ENCODE peak calls at places on chromosomes 2 and 18, in four cellular contexts. C is K562, B is HepG2, E is GM12878. H is an unnamed sample.

GRCh38 chr18:79965119-79965902 is 868 bp downstream of the HSBP1L1 start:
- DNase-seq in C (no peak), B (peak), E (no peak), H (peak)

GRCh38 chr2:163401481-163401880 is 334.3 kb downstream of the FIGN start:
- DNase-seq in C (no peak), B (no peak), E (no peak), H (no peak)

GRCh38 chr2:235917506-235917905 is 250.7 kb downstream of the GBX2 start:
- DNase-seq in C (no peak), B (no peak), E (no peak), H (no peak)

GRCh38 chr2:69781321-69782248 is 39.7 kb downstream of the ANXA4 start:
- DNase-seq in C (no peak), B (peak), E (no peak), H (no peak)

GRCh38 chr2:240922234-240922981 is 16.3 kb downstream of the CROCC2 start:
- DNase-seq in C (no peak), B (no peak), E (no peak), H (no peak)

GRCh38 chr2:100215375-100215774 is 73.0 kb upstream of the AFF3 start:
- DNase-seq in C (no peak), B (no peak), E (no peak), H (no peak)

GRCh38 chr2:231955758-231956472 is 5.6 kb upstream of the DIS3L2 start:
- DNase-seq in C (no peak), B (peak), E (no peak), H (no peak)

GRCh38 chr2:235021752-235022151 is 69.9 kb downstream of the SH3BP4 start:
- DNase-seq in C (no peak), B (no peak), E (no peak), H (no peak)

GRCh38 chr2:199228887-199229819 is 228.6 kb downstream of the SATB2 start:
- DNase-seq in C (peak), B (no peak), E (peak), H (no peak)

GRCh38 chr18:51196811-51197660 is 445 bp downstream of the MEX3C start:
- DNase-seq in C (peak), B (no peak), E (no peak), H (peak)

GRCh38 chr2:12417811-12418210 is 298.9 kb upstream of the TRIB2 start:
- DNase-seq in C (no peak), B (no peak), E (no peak), H (no peak)

GRCh38 chr18:24396082-24396623 is 1.5 kb downstream of the OSBPL1A start:
- DNase-seq in C (no peak), B (no peak), E (no peak), H (no peak)

GRCh38 chr2:166926657-166927056 is 38.4 kb downstream of the XIRP2 start:
- DNase-seq in C (no peak), B (no peak), E (no peak), H (no peak)

GRCh38 chr2:234615643-234616356 is 118.9 kb upstream of the ARL4C start:
- DNase-seq in C (no peak), B (peak), E (no peak), H (no peak)

GRCh38 chr18:3869848-3870247 is 419.9 kb downstream of the TGIF1 start:
- DNase-seq in C (peak), B (peak), E (no peak), H (peak)

GRCh38 chr2:3476386-3477033 is 42.8 kb downstream of the ADI1 start:
- DNase-seq in C (no peak), B (peak), E (no peak), H (no peak)

DNA sequence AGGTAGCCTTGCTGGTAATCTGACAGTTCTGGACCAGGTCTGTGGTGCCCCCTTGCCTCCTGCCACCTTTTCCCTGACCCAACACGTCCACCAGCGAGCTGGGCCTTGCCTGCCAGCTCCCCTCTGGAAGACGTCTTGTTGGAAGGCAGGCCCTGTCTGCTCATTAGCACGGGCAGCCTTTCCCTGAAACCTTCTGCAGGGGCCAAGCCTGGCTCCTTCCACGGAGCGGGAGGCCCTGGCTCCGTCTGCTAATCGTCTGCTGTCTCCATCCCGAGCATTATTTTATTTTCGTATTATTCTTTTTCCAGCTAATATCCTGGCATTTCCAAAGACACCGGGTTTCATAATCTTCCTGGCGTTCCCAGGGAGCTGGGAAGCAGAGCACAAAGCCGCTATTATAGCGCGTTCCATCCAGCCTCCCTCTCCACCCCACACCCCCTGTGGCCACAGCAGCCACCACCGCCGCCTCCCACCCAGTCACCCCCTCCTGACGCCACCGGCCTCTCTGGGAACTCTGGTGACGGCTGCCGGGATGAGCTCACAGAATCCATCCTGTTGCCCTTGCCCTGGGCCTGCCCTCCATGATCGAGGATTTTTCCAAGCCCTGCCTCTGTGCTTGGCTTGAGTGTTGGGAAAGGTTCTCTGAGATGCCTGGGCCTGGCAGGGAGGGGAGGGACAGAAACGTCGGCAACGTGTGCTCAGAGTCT is 125.5 kb downstream of the DYSF start:
- DNase-seq in C (no peak), B (no peak), E (no peak), H (no peak)
- TF ChIP-seq FOXM1 in C (no peak), B (no peak), E (no peak), H (no peak)

DNA sequence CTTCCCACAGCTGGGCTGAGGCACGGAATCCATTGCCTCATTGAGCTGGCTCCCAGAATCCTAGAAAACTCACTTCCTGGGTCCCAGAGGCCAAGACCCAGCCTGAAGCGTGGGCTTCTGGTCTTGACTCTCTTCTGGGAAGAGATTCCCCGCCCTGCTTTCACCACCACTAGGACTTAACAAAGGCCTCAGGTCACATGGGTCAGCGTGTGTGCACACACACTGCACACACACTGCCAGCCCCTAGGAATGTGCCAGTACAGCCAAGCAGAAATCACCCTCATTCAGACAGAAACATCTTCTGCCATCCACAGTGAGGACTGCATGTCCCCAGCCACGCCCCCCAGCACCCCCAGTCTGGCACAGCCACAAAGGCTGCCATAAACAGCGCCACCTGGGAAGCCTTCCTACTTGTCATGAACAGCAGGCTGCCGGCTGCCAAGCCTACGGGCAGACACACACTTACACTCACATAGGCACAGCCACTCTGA is 165.7 kb downstream of the TNS1 start:
- DNase-seq in C (no peak), B (peak), E (no peak), H (no peak)
- TF ChIP-seq FOXK2 in C (no peak), B (no peak), E (no peak), H (no peak)

GRCh38 chr2:23012499-23012898 is 372.5 kb upstream of the KLHL29 start:
- DNase-seq in C (no peak), B (no peak), E (no peak), H (no peak)

GRCh38 chr2:23005469-23005868 is 379.5 kb upstream of the KLHL29 start:
- DNase-seq in C (no peak), B (no peak), E (no peak), H (no peak)

GRCh38 chr2:23009545-23010149 is 375.3 kb upstream of the KLHL29 start:
- DNase-seq in C (no peak), B (no peak), E (no peak), H (no peak)

GRCh38 chr2:23008951-23009350 is 376.0 kb upstream of the KLHL29 start:
- DNase-seq in C (no peak), B (no peak), E (no peak), H (no peak)

GRCh38 chr2:23007836-23008235 is 377.1 kb upstream of the KLHL29 start:
- DNase-seq in C (no peak), B (no peak), E (no peak), H (no peak)
- TF ChIP-seq TARDBP in C (no peak), B (no peak), E (no peak), H (no peak)

GRCh38 chr2:134413430-134413829 is 159.6 kb downstream of the MGAT5 start:
- DNase-seq in C (no peak), B (no peak), E (no peak), H (no peak)

GRCh38 chr2:134416018-134416417 is 162.1 kb downstream of the MGAT5 start:
- DNase-seq in C (no peak), B (no peak), E (no peak), H (no peak)

GRCh38 chr2:134412639-134412999 is 158.7 kb downstream of the MGAT5 start:
- DNase-seq in C (no peak), B (no peak), E (no peak), H (no peak)

GRCh38 chr2:134411828-134412638 is 158.2 kb downstream of the MGAT5 start:
- DNase-seq in C (peak), B (peak), E (peak), H (peak)

GRCh38 chr2:134413912-134414311 is 160.0 kb downstream of the MGAT5 start:
- DNase-seq in C (no peak), B (no peak), E (no peak), H (no peak)
- TF ChIP-seq FOXM1 in C (no peak), B (no peak), E (no peak), H (no peak)

DNA sequence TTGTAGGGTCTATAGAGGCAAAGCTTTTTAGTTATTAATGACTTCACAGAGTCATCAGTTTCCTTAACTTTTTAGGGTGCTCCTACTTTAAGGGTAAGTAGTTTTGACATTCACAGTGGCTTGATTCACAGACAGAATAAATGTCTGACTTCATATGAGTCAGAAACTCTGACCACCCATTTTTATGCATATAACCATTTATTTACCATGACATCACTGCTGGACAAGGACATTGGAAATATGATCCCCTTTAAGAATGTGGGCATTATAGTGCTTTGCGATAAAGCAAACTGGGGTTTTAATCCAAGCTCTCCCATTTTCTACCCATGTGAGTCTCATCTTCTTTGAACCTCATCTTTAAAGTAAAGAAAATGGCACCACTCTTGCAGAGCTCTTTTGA is 162.0 kb upstream of the MC4R start:
- DNase-seq in C (no peak), B (no peak), E (no peak), H (no peak)
- TF ChIP-seq FOXK2 in C (no peak), B (no peak), E (no peak), H (no peak)

GRCh38 chr2:1781291-1782080 is 37.2 kb upstream of the PXDN start:
- DNase-seq in C (no peak), B (no peak), E (no peak), H (no peak)
- TF ChIP-seq TARDBP in C (no peak), B (no peak), E (no peak), H (no peak)